ENCODE peak calls at places on chromosomes 7 and 10, in seven cellular contexts. H is islet precursor cell; N is HS-5; A is stimulated activated CD8-positive, alpha-beta memory T cell treated with anti-CD3 and anti-CD28 coated beads, Interleukin-2, amount 100 ng/mL, for 1 hour; G is progenitor cell of endocrine pancreas; V is activated CD4-positive, alpha-beta T cell treated with anti-CD3 and anti-CD28 coated beads, Interleukin-2, amount 10 ng/mL, durations not matched to agents 7 days and 5 days; X is GM20000. R is an unnamed sample.

GRCh38 chr10:132842397-132842796 is 56.5 kb upstream of the NKX6-2 start:
- DNase-seq in H (no peak), G (no peak), X (no peak), N (no peak), V (no peak), A (no peak), R (no peak)

GRCh38 chr10:1589257-1589656 is 148.1 kb downstream of the ADARB2 start:
- DNase-seq in X (no peak), H (peak), G (no peak), A (no peak), N (no peak), V (no peak), R (no peak)

GRCh38 chr7:71974611-71975010 is 437.5 kb downstream of the CALN1 start:
- DNase-seq in V (no peak), N (no peak), H (no peak), G (no peak), A (no peak), X (no peak), R (no peak)

GRCh38 chr7:12949060-12950045 is 261.9 kb downstream of the ARL4A start:
- DNase-seq in H (no peak), V (no peak), X (no peak), N (no peak), A (no peak), G (no peak), R (no peak)

GRCh38 chr7:27200761-27201230 is 905 bp upstream of the HOXA13 start:
- DNase-seq in X (no peak), N (no peak), H (peak), A (no peak), V (no peak), G (no peak), R (no peak)

GRCh38 chr7:133912916-133913697 is 214.0 kb upstream of the LRGUK start:
- DNase-seq in G (no peak), V (no peak), A (no peak), H (no peak), N (peak), X (no peak), R (no peak)

GRCh38 chr10:69797959-69798358 is 3.7 kb upstream of the COL13A1 start:
- DNase-seq in A (no peak), V (no peak), G (no peak), X (no peak), H (peak), N (no peak), R (no peak)

GRCh38 chr7:158649279-158649678 is 55.3 kb downstream of the NCAPG2 start:
- DNase-seq in A (no peak), H (no peak), G (no peak), N (peak), V (no peak), X (no peak), R (peak)

GRCh38 chr7:102044984-102045673 is 227.7 kb downstream of the CUX1 start:
- DNase-seq in N (no peak), X (no peak), H (no peak), G (no peak), V (no peak), A (no peak), R (peak)

GRCh38 chr7:23168111-23168885 is 13.6 kb upstream of the NUP42 start:
- DNase-seq in V (no peak), H (no peak), X (no peak), N (no peak), G (no peak), A (no peak), R (no peak)

GRCh38 chr10:124740374-124741280 is 3.6 kb downstream of the FAM53B start:
- DNase-seq in N (no peak), V (no peak), X (peak), A (no peak), H (no peak), G (no peak), R (no peak)

GRCh38 chr7:154791611-154792010 is 211.3 kb downstream of the PAXIP1 start:
- DNase-seq in V (no peak), A (no peak), G (no peak), N (no peak), H (no peak), X (no peak), R (no peak)

GRCh38 chr7:23696916-23697441 is 13.0 kb upstream of the STK31 start:
- DNase-seq in A (peak), X (peak), V (peak), N (no peak), G (peak), H (peak), R (peak)

GRCh38 chr10:24479806-24480205 is 243.9 kb downstream of the ARHGAP21 start:
- DNase-seq in X (no peak), H (no peak), A (no peak), G (no peak), N (no peak), V (no peak), R (no peak)

GRCh38 chr10:88386878-88387773 is 196.0 kb downstream of the RNLS start:
- DNase-seq in N (no peak), H (peak), X (peak), V (no peak), A (no peak), G (no peak), R (peak)

GRCh38 chr10:49609283-49610014 is 661 bp upstream of the SLC18A3 start:
- DNase-seq in H (no peak), V (no peak), X (no peak), N (no peak), G (no peak), A (no peak), R (no peak)